ENCODE peak calls at places on chromosomes 6 and 20, in four cellular contexts. G, V, A and C are unnamed samples.

GRCh38 chr6:31907158-31907813 is 5.4 kb upstream of the ZBTB12 start:
- DNase-seq in G (no peak), V (no peak), A (no peak), C (no peak)

GRCh38 chr6:56911847-56912246 is 43.1 kb upstream of the BEND6 start:
- DNase-seq in G (no peak), V (no peak), A (no peak), C (peak)

GRCh38 chr20:63359937-63360849 is 956 bp downstream of the CHRNA4 start:
- DNase-seq in G (no peak), V (no peak), A (no peak), C (no peak)

GRCh38 chr6:2026133-2026532 is 219.3 kb downstream of the GMDS start:
- DNase-seq in G (no peak), V (no peak), A (no peak), C (no peak)

GRCh38 chr6:150881911-150882481 is 16.5 kb downstream of the MTHFD1L start:
- DNase-seq in G (peak), V (peak), A (peak), C (peak)

GRCh38 chr6:39060467-39061160 is 12.0 kb downstream of the GLP1R start:
- DNase-seq in G (no peak), V (no peak), A (no peak), C (no peak)

GRCh38 chr20:21048841-21049273 is 57.3 kb downstream of the LINC00237 start:
- DNase-seq in G (peak), V (no peak), A (no peak), C (no peak)

GRCh38 chr6:143295904-143296303 is 154.6 kb downstream of the ADAT2 start:
- DNase-seq in G (no peak), V (no peak), A (no peak), C (no peak)

GRCh38 chr20:1389703-1390385 is 3.0 kb downstream of the FKBP1A start:
- DNase-seq in G (no peak), V (no peak), A (no peak), C (peak)

GRCh38 chr20:6162239-6162638 is 39.4 kb upstream of the FERMT1 start:
- DNase-seq in G (peak), V (no peak), A (no peak), C (no peak)

GRCh38 chr20:46013826-46014516 is 5.3 kb downstream of the MMP9 start:
- DNase-seq in G (no peak), V (peak), A (peak), C (no peak)

GRCh38 chr20:4082406-4083102 is 67.2 kb upstream of the RNF24 start:
- DNase-seq in G (peak), V (no peak), A (no peak), C (no peak)

GRCh38 chr6:117191009-117191408 is 74.3 kb upstream of the VGLL2 start:
- DNase-seq in G (no peak), V (no peak), A (no peak), C (no peak)

GRCh38 chr20:52312131-52312729 is 120.7 kb upstream of the ZFP64 start:
- DNase-seq in G (no peak), V (no peak), A (no peak), C (peak)

GRCh38 chr6:155001482-155001881 is 6.4 kb downstream of the TIAM2 start:
- DNase-seq in G (no peak), V (no peak), A (no peak), C (no peak)

GRCh38 chr6:16904957-16905356 is 143.7 kb upstream of the ATXN1 start:
- DNase-seq in G (no peak), V (no peak), A (no peak), C (no peak)

GRCh38 chr20:50561379-50562078 is 51.3 kb downstream of the PTPN1 start:
- DNase-seq in G (no peak), V (peak), A (no peak), C (peak)

GRCh38 chr20:32343438-32343837 is 14.7 kb upstream of the ASXL1 start:
- DNase-seq in G (no peak), V (no peak), A (peak), C (peak)

GRCh38 chr6:26311012-26311384 is 54.0 kb upstream of the BTN3A2 start:
- DNase-seq in G (no peak), V (peak), A (no peak), C (peak)

GRCh38 chr6:26315274-26315673 is 49.7 kb upstream of the BTN3A2 start:
- DNase-seq in G (no peak), V (no peak), A (no peak), C (no peak)

GRCh38 chr6:26312096-26312463 is 52.9 kb upstream of the BTN3A2 start:
- DNase-seq in G (no peak), V (no peak), A (no peak), C (no peak)

GRCh38 chr6:26311385-26312095 is 53.5 kb upstream of the BTN3A2 start:
- DNase-seq in G (no peak), V (peak), A (no peak), C (peak)

GRCh38 chr6:26312501-26313390 is 52.3 kb upstream of the BTN3A2 start:
- DNase-seq in G (peak), V (peak), A (peak), C (peak)
- TF ChIP-seq CTCF in G (no peak), V (no peak), A (no peak), C (no peak)

GRCh38 chr6:52261229-52261628 is 16.9 kb upstream of the IL17F start:
- DNase-seq in G (no peak), V (no peak), A (no peak), C (no peak)

GRCh38 chr6:52262620-52263344 is 18.5 kb upstream of the IL17F start:
- DNase-seq in G (no peak), V (no peak), A (no peak), C (no peak)

GRCh38 chr6:52260634-52261033 is 16.3 kb upstream of the IL17F start:
- DNase-seq in G (no peak), V (no peak), A (no peak), C (no peak)

DNA sequence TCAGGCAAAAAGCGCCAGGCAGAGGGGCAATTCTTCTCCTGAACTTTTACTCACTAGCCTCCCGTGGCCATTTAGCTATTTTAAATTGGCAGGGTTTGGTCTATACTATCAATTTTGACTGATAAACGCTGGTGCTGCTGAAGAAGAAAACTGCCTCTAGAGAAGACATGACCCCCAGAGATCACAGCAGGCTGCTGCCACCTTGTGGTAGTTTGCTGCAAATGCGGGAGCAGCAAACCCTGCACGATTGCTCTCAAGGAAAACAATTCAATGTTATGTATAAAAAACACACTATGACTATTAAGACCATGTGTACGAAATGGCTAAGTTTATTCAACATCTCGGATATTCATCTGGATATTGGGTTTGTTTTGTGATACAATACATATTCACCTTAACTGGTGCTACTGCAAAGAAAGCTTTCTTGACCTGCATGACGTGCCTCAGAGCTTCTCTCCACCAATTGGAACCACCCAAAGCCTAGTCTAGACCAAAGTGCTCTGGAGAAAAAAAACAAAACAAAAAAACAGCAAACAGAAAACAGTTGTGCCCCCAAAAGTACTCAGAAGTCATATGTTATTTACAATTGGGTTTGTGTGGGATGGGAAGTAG is 19.5 kb upstream of the IL17F start:
- DNase-seq in G (peak), V (peak), A (no peak), C (no peak)
- TF ChIP-seq CTCF in G (peak), V (peak), A (peak), C (peak)

DNA sequence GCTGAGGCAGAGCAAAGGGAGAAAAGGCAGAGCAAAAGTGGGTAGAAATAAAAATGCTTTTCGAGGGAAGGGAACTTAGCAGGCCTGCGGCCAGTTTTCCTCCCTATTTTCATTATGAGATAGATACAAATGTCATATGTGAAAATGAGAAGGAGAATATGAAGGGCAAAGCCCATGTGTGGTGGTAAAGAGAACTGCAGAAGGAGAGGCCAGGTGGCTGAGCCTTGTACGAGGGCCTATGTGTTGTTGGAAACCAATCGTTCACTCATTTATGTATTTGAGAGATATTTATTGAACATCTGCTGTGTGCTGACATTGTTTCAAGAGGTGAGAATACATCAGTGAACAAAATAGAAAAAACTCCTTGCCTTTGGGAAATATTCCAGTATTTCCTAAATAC is 147.7 kb downstream of the SH3BGRL2 start:
- DNase-seq in G (no peak), V (no peak), A (no peak), C (no peak)
- TF ChIP-seq CTCF in G (no peak), V (no peak), A (no peak), C (no peak)

GRCh38 chr6:145895802-145896201 is 68.4 kb downstream of the SHPRH start:
- DNase-seq in G (no peak), V (no peak), A (no peak), C (no peak)
- TF ChIP-seq CTCF in G (no peak), V (no peak), A (peak), C (peak)

GRCh38 chr6:12275084-12275483 is 15.1 kb upstream of the EDN1 start:
- DNase-seq in G (no peak), V (no peak), A (no peak), C (no peak)
- TF ChIP-seq CTCF in G (no peak), V (no peak), A (peak), C (no peak)

GRCh38 chr6:111870054-111870750 is 3.0 kb downstream of the FYN start:
- DNase-seq in G (no peak), V (no peak), A (no peak), C (no peak)
- TF ChIP-seq CTCF in G (no peak), V (no peak), A (no peak), C (no peak)

DNA sequence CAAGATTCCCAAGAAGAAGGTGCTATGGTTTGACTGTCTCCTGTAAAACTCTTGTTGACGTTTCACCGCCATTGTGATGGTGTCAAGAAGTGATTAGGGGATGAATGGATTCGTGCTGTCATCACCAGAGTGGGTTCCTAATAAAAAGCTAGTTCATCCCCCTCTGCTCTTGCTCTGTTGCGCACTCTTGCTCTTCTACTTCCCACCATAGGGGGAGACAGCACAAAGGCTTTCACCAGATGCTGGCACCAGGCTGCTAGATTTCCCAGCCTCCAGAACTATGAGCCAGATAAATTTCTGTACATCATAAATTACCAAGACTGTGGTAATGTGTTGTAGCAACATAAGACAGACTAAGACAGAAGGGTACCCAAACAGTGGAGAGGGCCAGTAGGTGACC is 21.6 kb upstream of the CCDC28A start:
- DNase-seq in G (no peak), V (no peak), A (no peak), C (no peak)
- TF ChIP-seq CTCF in G (no peak), V (no peak), A (no peak), C (no peak)

GRCh38 chr6:157339432-157339831 is 16.1 kb upstream of the TMEM242 start:
- DNase-seq in G (no peak), V (no peak), A (no peak), C (no peak)
- TF ChIP-seq CTCF in G (peak), V (no peak), A (peak), C (peak)

DNA sequence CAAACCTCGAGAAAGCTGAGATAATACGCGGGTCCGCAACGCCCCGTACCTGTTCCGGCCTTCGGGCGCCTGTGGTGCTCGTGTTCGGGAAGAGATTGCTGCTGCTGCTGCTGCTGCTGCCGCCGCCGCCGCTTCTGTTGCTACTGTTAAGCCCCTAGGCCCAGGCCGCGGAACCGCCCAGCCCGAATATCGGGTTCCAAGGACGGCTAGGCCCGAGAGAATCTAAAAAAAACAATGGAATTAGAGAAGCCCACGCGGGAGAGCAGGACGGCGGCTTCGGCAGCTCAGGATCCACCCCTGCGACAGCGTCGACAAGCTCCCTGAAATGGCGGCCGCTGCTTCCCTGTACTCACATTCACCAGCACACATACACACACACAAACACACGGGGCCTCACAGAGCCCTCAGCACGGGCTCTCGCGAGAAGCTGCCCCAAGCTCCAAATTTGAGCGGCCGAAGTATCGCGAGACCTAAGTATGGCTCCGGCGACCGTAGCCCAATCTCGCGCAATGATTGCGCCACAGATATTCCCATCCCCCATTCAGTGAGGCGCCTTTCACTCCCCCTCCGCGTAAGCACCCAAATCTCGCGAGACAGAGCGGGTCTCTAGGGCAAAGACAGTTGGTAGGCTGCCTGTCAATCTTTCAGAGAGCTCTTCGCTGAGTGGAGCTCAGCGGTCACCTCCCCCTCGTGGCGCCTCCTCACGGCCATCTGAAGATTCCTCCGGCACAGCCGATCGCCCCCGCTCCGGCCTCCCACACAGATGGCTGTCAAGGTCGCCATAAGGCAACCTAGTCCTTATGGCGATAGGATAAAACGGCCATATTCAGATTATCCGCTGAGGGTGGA is at the start of gene RBM39:
- DNase-seq in G (peak), V (peak), A (peak), C (peak)
- TF ChIP-seq CTCF in G (peak), V (peak), A (peak), C (peak)

GRCh38 chr20:19662638-19662995 is 95.4 kb upstream of the RIN2 start:
- DNase-seq in G (no peak), V (no peak), A (no peak), C (no peak)
- TF ChIP-seq CTCF in G (no peak), V (no peak), A (peak), C (no peak)